ENCODE peak calls at places on chromosomes 4 and X, in eight cellular contexts. One of them, this sample, is unnamed.

GRCh38 chr4:180909279-180909678 is 1333.9 kb upstream of the TENM3 start:
- DNase-seq in stimulated activated CD4-positive, alpha-beta T cell treated with anti-CD3 and anti-CD28 coated beads, Interleukin-12 subunit alpha, Interleukin-12 subunit beta, amount 100 ng/mL, for 24 hours: no peak
- DNase-seq in amygdala: no peak
- DNase-seq in mucosa of gallbladder: no peak
- DNase-seq in heart left ventricle: no peak
- DNase-seq in GM04504: no peak
- DNase-seq in NCI-H774: no peak
- DNase-seq in uterus: no peak
- DNase-seq in this sample: no peak

GRCh38 chr4:1058997-1059665 is 47.7 kb downstream of the FGFRL1 start:
- DNase-seq in NCI-H774: no peak
- DNase-seq in amygdala: no peak
- DNase-seq in GM04504: no peak
- DNase-seq in uterus: no peak
- DNase-seq in mucosa of gallbladder: no peak
- DNase-seq in stimulated activated CD4-positive, alpha-beta T cell treated with anti-CD3 and anti-CD28 coated beads, Interleukin-12 subunit alpha, Interleukin-12 subunit beta, amount 100 ng/mL, for 24 hours: no peak
- DNase-seq in heart left ventricle: no peak
- DNase-seq in this sample: no peak

GRCh38 chr4:10619220-10619619 is 65.3 kb downstream of the CLNK start:
- DNase-seq in mucosa of gallbladder: no peak
- DNase-seq in NCI-H774: peak
- DNase-seq in stimulated activated CD4-positive, alpha-beta T cell treated with anti-CD3 and anti-CD28 coated beads, Interleukin-12 subunit alpha, Interleukin-12 subunit beta, amount 100 ng/mL, for 24 hours: no peak
- DNase-seq in amygdala: no peak
- DNase-seq in heart left ventricle: no peak
- DNase-seq in uterus: no peak
- DNase-seq in GM04504: no peak
- DNase-seq in this sample: no peak

GRCh38 chr4:174277433-174277832 is 6.0 kb downstream of the FBXO8 start:
- DNase-seq in stimulated activated CD4-positive, alpha-beta T cell treated with anti-CD3 and anti-CD28 coated beads, Interleukin-12 subunit alpha, Interleukin-12 subunit beta, amount 100 ng/mL, for 24 hours: no peak
- DNase-seq in NCI-H774: no peak
- DNase-seq in mucosa of gallbladder: no peak
- DNase-seq in uterus: no peak
- DNase-seq in GM04504: no peak
- DNase-seq in amygdala: no peak
- DNase-seq in heart left ventricle: no peak
- DNase-seq in this sample: no peak

GRCh38 chrX:100625985-100626491 is 10.6 kb downstream of the TSPAN6 start:
- DNase-seq in GM04504: no peak
- DNase-seq in amygdala: no peak
- DNase-seq in uterus: no peak
- DNase-seq in NCI-H774: no peak
- DNase-seq in stimulated activated CD4-positive, alpha-beta T cell treated with anti-CD3 and anti-CD28 coated beads, Interleukin-12 subunit alpha, Interleukin-12 subunit beta, amount 100 ng/mL, for 24 hours: no peak
- DNase-seq in heart left ventricle: no peak
- DNase-seq in mucosa of gallbladder: no peak
- DNase-seq in this sample: no peak

GRCh38 chr4:95534032-95534431 is 14.7 kb downstream of the UNC5C start:
- DNase-seq in heart left ventricle: no peak
- DNase-seq in stimulated activated CD4-positive, alpha-beta T cell treated with anti-CD3 and anti-CD28 coated beads, Interleukin-12 subunit alpha, Interleukin-12 subunit beta, amount 100 ng/mL, for 24 hours: no peak
- DNase-seq in mucosa of gallbladder: no peak
- DNase-seq in uterus: no peak
- DNase-seq in amygdala: no peak
- DNase-seq in NCI-H774: no peak
- DNase-seq in GM04504: no peak
- DNase-seq in this sample: no peak

GRCh38 chrX:13689519-13690211 is 737 bp downstream of the RAB9A start:
- DNase-seq in NCI-H774: no peak
- DNase-seq in heart left ventricle: no peak
- DNase-seq in amygdala: no peak
- DNase-seq in uterus: no peak
- DNase-seq in GM04504: no peak
- DNase-seq in mucosa of gallbladder: no peak
- DNase-seq in stimulated activated CD4-positive, alpha-beta T cell treated with anti-CD3 and anti-CD28 coated beads, Interleukin-12 subunit alpha, Interleukin-12 subunit beta, amount 100 ng/mL, for 24 hours: no peak
- DNase-seq in this sample: no peak

GRCh38 chr4:176642472-176642871 is 150.2 kb downstream of the VEGFC start:
- DNase-seq in uterus: no peak
- DNase-seq in mucosa of gallbladder: no peak
- DNase-seq in NCI-H774: no peak
- DNase-seq in GM04504: no peak
- DNase-seq in stimulated activated CD4-positive, alpha-beta T cell treated with anti-CD3 and anti-CD28 coated beads, Interleukin-12 subunit alpha, Interleukin-12 subunit beta, amount 100 ng/mL, for 24 hours: no peak
- DNase-seq in amygdala: no peak
- DNase-seq in heart left ventricle: no peak
- DNase-seq in this sample: no peak

GRCh38 chr4:54230479-54231418 is 1.7 kb downstream of the PDGFRA start:
- DNase-seq in NCI-H774: no peak
- DNase-seq in stimulated activated CD4-positive, alpha-beta T cell treated with anti-CD3 and anti-CD28 coated beads, Interleukin-12 subunit alpha, Interleukin-12 subunit beta, amount 100 ng/mL, for 24 hours: no peak
- DNase-seq in amygdala: no peak
- DNase-seq in heart left ventricle: peak
- DNase-seq in mucosa of gallbladder: no peak
- DNase-seq in uterus: peak
- DNase-seq in GM04504: no peak
- DNase-seq in this sample: no peak

GRCh38 chrX:14777484-14777883 is 95.4 kb downstream of the FANCB start:
- DNase-seq in stimulated activated CD4-positive, alpha-beta T cell treated with anti-CD3 and anti-CD28 coated beads, Interleukin-12 subunit alpha, Interleukin-12 subunit beta, amount 100 ng/mL, for 24 hours: no peak
- DNase-seq in mucosa of gallbladder: no peak
- DNase-seq in uterus: no peak
- DNase-seq in NCI-H774: no peak
- DNase-seq in GM04504: peak
- DNase-seq in amygdala: no peak
- DNase-seq in heart left ventricle: no peak
- DNase-seq in this sample: no peak

GRCh38 chr4:85787133-85787532 is 312.2 kb downstream of the ARHGAP24 start:
- DNase-seq in NCI-H774: no peak
- DNase-seq in GM04504: peak
- DNase-seq in stimulated activated CD4-positive, alpha-beta T cell treated with anti-CD3 and anti-CD28 coated beads, Interleukin-12 subunit alpha, Interleukin-12 subunit beta, amount 100 ng/mL, for 24 hours: no peak
- DNase-seq in amygdala: no peak
- DNase-seq in heart left ventricle: no peak
- DNase-seq in uterus: no peak
- DNase-seq in mucosa of gallbladder: no peak
- DNase-seq in this sample: no peak

GRCh38 chr4:13903851-13904340 is 276.4 kb upstream of the BOD1L1 start:
- DNase-seq in uterus: no peak
- DNase-seq in GM04504: no peak
- DNase-seq in stimulated activated CD4-positive, alpha-beta T cell treated with anti-CD3 and anti-CD28 coated beads, Interleukin-12 subunit alpha, Interleukin-12 subunit beta, amount 100 ng/mL, for 24 hours: no peak
- DNase-seq in mucosa of gallbladder: no peak
- DNase-seq in amygdala: no peak
- DNase-seq in heart left ventricle: no peak
- DNase-seq in NCI-H774: no peak
- DNase-seq in this sample: no peak

GRCh38 chr4:98446499-98447375 is 185.6 kb downstream of the RAP1GDS1 start:
- DNase-seq in stimulated activated CD4-positive, alpha-beta T cell treated with anti-CD3 and anti-CD28 coated beads, Interleukin-12 subunit alpha, Interleukin-12 subunit beta, amount 100 ng/mL, for 24 hours: peak
- DNase-seq in heart left ventricle: no peak
- DNase-seq in GM04504: no peak
- DNase-seq in amygdala: no peak
- DNase-seq in uterus: no peak
- DNase-seq in mucosa of gallbladder: peak
- DNase-seq in NCI-H774: no peak
- DNase-seq in this sample: no peak

GRCh38 chr4:156476359-156476758 is 495.2 kb downstream of the PDGFC start:
- DNase-seq in amygdala: no peak
- DNase-seq in mucosa of gallbladder: no peak
- DNase-seq in GM04504: peak
- DNase-seq in NCI-H774: no peak
- DNase-seq in uterus: no peak
- DNase-seq in stimulated activated CD4-positive, alpha-beta T cell treated with anti-CD3 and anti-CD28 coated beads, Interleukin-12 subunit alpha, Interleukin-12 subunit beta, amount 100 ng/mL, for 24 hours: no peak
- DNase-seq in heart left ventricle: no peak
- DNase-seq in this sample: no peak

GRCh38 chrX:47302396-47302795 is 68.0 kb upstream of the ZNF157 start:
- DNase-seq in GM04504: no peak
- DNase-seq in mucosa of gallbladder: no peak
- DNase-seq in amygdala: no peak
- DNase-seq in stimulated activated CD4-positive, alpha-beta T cell treated with anti-CD3 and anti-CD28 coated beads, Interleukin-12 subunit alpha, Interleukin-12 subunit beta, amount 100 ng/mL, for 24 hours: no peak
- DNase-seq in NCI-H774: no peak
- DNase-seq in uterus: no peak
- DNase-seq in heart left ventricle: no peak
- DNase-seq in this sample: no peak

GRCh38 chrX:3440981-3441380 is 94.5 kb upstream of the MXRA5 start:
- DNase-seq in heart left ventricle: no peak
- DNase-seq in amygdala: no peak
- DNase-seq in NCI-H774: no peak
- DNase-seq in stimulated activated CD4-positive, alpha-beta T cell treated with anti-CD3 and anti-CD28 coated beads, Interleukin-12 subunit alpha, Interleukin-12 subunit beta, amount 100 ng/mL, for 24 hours: no peak
- DNase-seq in mucosa of gallbladder: no peak
- DNase-seq in GM04504: no peak
- DNase-seq in uterus: no peak
- DNase-seq in this sample: no peak

GRCh38 chr4:8238061-8238511 is 31.5 kb upstream of the HTRA3 start:
- DNase-seq in heart left ventricle: no peak
- DNase-seq in NCI-H774: peak
- DNase-seq in uterus: no peak
- DNase-seq in GM04504: no peak
- DNase-seq in stimulated activated CD4-positive, alpha-beta T cell treated with anti-CD3 and anti-CD28 coated beads, Interleukin-12 subunit alpha, Interleukin-12 subunit beta, amount 100 ng/mL, for 24 hours: no peak
- DNase-seq in amygdala: no peak
- DNase-seq in mucosa of gallbladder: no peak
- DNase-seq in this sample: no peak

GRCh38 chr4:52051213-52051614 is at the start of gene SPATA18:
- DNase-seq in uterus: peak
- DNase-seq in GM04504: no peak
- DNase-seq in amygdala: no peak
- DNase-seq in stimulated activated CD4-positive, alpha-beta T cell treated with anti-CD3 and anti-CD28 coated beads, Interleukin-12 subunit alpha, Interleukin-12 subunit beta, amount 100 ng/mL, for 24 hours: no peak
- DNase-seq in NCI-H774: no peak
- DNase-seq in mucosa of gallbladder: peak
- DNase-seq in heart left ventricle: peak
- DNase-seq in this sample: peak

GRCh38 chrX:71169586-71169985 is 24.9 kb downstream of the NLGN3 start:
- DNase-seq in heart left ventricle: no peak
- DNase-seq in amygdala: no peak
- DNase-seq in stimulated activated CD4-positive, alpha-beta T cell treated with anti-CD3 and anti-CD28 coated beads, Interleukin-12 subunit alpha, Interleukin-12 subunit beta, amount 100 ng/mL, for 24 hours: no peak
- DNase-seq in GM04504: no peak
- DNase-seq in mucosa of gallbladder: no peak
- DNase-seq in NCI-H774: no peak
- DNase-seq in uterus: no peak
- DNase-seq in this sample: no peak

This sample was measured in frontal cortex.